ENCODE peak calls at places on chromosomes 4 and X, in eight cellular contexts. I is BJ, Z is heart left ventricle, Q is astrocyte, W is uterus, T is mammary epithelial cell, E is K562, X is brain microvascular endothelial cell. Y is an unnamed sample.

GRCh38 chrX:43655961-43656494 is at the start of gene MAOA:
- DNase-seq in Z (peak; percentile 81), W (peak; percentile 88), E (no peak), X (no peak), I (no peak), T (no peak), Q (no peak), Y (no peak)

GRCh38 chrX:48461830-48462229 is 8.2 kb downstream of the SLC38A5 start:
- DNase-seq in E (peak; percentile 1), W (no peak), Z (no peak), T (peak; percentile 82), Q (no peak), I (no peak), X (no peak), Y (no peak)

GRCh38 chr4:97691111-97691605 is 452.1 kb downstream of the STPG2 start:
- DNase-seq in Q (no peak), E (no peak), X (no peak), T (no peak), W (no peak), Z (no peak), I (no peak), Y (no peak)

GRCh38 chr4:184293552-184293951 is 75.9 kb upstream of the ENPP6 start:
- DNase-seq in Z (no peak), X (no peak), T (no peak), Q (no peak), E (no peak), W (no peak), I (no peak), Y (no peak)

GRCh38 chr4:88143504-88143903 is 14.9 kb downstream of the ABCG2 start:
- DNase-seq in Q (peak; percentile 86), T (peak; percentile 95), X (peak; percentile 68), E (no peak), W (no peak), I (no peak), Z (no peak), Y (no peak)

GRCh38 chr4:88573995-88574394 is 18.3 kb upstream of the HERC3 start:
- DNase-seq in E (no peak), X (peak; percentile 12), I (no peak), Q (peak; percentile 10), W (no peak), T (no peak), Z (no peak), Y (no peak)

GRCh38 chrX:55161581-55161980 is 58.6 kb upstream of the PAGE5 start:
- DNase-seq in Z (no peak), E (no peak), T (peak; percentile 22), Q (no peak), W (no peak), I (no peak), X (no peak), Y (no peak)

GRCh38 chrX:74461384-74461783 is 40.1 kb downstream of the SLC16A2 start:
- DNase-seq in Z (no peak), X (no peak), W (no peak), E (no peak), Q (no peak), T (no peak), I (no peak), Y (no peak)

GRCh38 chr4:42568610-42569207 is 88.2 kb downstream of the ATP8A1 start:
- DNase-seq in T (peak; percentile 34), E (peak; percentile 36), X (peak; percentile 69), Q (peak; percentile 30), I (peak; percentile 2), W (peak; percentile 61), Z (no peak), Y (peak; percentile 12)

GRCh38 chrX:4179031-4179430 is 465.6 kb upstream of the PRKX start:
- DNase-seq in X (no peak), W (no peak), Z (no peak), E (no peak), Q (no peak), T (no peak), I (no peak), Y (no peak)

GRCh38 chr4:126715067-126715466 is 917.7 kb upstream of the INTU start:
- DNase-seq in E (no peak), Q (no peak), T (no peak), I (no peak), X (no peak), W (no peak), Z (no peak), Y (no peak)

GRCh38 chr4:163527172-163527571 is 32.7 kb downstream of the TMA16 start:
- DNase-seq in X (no peak), W (no peak), E (no peak), Q (no peak), Z (no peak), T (no peak), I (no peak), Y (no peak)

DNA sequence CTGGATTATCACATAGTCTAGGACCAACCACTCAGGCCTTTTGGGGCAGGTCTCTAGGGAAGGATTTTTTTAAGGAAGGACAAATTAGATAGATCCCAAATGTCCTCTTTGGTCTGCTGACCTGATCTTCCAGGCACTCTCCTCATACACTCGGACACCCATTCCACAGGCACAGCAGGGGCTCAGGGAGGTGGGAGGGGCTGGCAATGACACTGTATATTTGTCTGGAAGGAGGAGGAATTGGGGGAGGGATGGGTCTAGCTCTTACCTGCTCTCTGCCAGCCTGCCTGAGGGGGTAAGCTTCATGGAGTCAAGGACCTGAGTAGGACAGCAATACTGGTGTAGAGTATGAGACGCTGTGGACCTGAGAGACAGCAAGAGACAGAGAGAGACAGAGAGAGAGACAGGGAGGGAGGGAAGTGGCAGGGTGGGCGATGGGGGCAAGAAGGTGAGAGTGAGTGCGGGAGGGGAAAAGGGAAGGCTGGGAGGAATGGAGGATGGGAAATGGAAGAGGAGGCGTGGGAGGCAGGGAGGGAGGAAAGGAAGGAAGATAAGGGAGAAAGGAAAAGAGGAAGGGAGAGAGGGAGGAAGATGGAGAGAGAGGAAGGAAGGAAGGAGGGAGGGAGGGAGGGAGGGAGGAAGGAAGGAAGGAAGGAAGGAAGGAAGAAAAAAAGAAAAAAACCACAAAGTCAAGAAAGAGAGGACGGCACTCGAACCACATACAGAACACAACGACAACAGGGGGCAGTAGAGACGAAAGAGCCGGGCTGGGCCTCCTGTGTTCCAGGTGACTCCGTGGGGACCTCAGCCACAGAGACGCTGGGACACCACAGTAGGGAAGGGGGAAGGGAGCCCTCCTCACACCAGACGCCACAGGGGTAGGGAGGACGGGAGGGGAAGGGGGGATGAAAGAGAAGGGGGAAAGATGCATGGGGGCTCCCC is 1.8 kb downstream of the IQSEC2 start:
- DNase-seq in X (no peak), W (no peak), Z (no peak), E (peak; percentile 57), I (no peak), T (no peak), Q (no peak), Y (no peak)
- H3K4me3 ChIP-seq in X (no peak overlapping the region), W (no peak overlapping the region), Z (peak overlapping the region; percentile 48), E (peak overlapping the region; percentile 52), I (peak overlapping the region; percentile 6), T (no peak overlapping the region), Q (no peak overlapping the region), Y (peak overlapping the region; percentile 55)

DNA sequence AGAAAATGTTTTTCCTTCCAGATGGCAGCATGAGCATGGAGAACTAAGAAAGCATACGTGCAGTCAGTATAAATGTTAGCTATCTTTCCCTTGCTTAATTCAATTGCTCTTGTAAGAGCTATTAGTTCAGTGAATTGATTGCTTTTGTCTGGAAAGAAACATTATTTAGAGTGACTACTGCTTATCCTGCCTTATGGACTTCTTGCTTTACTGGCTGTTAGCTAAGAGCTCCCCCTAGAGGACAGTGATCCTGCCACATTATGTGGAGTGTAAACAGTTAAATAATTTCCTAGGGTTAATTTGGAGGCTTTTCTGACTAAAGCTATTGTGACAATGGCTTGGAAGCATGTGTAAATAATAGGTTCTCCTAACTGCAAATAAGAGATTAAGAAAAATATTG is 1402.4 kb downstream of the FAM133A start:
- DNase-seq in Z (no peak), W (no peak), I (no peak), X (peak; percentile 1), T (peak; percentile 27), E (no peak), Q (no peak), Y (no peak)
- TF ChIP-seq CTCF in Z (peak; percentile 26), W (no peak), I (peak; percentile 58), X (peak; percentile 66), T (peak; percentile 80), E (peak; percentile 28), Q (peak; percentile 47), Y (peak; percentile 37)

DNA sequence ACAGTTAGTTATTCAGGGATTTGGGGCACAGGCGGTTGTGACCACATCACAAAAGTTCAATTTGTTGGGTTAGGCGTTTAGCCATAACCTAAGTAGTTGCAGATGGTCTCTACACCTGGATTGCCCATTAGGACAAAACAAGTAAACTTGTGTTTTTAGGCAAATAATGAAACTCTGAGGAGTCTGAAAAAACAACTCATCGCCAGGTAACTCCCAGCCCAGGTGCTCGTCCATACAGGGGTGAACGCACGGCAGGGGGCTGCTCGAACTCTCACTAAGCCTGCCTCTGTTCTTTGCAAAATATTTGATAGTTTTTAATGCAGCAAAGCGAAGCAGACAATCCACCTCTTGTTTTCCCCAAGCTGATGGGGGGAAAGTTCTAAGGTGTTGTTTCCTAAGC is 571 bp upstream of the RHOH start:
- DNase-seq in W (no peak), E (no peak), Q (no peak), I (no peak), X (no peak), Z (no peak), T (no peak), Y (no peak)
- H3K4me3 ChIP-seq in W (no peak overlapping the region), E (peak overlapping the region; percentile 50), Q (no peak overlapping the region), I (no peak overlapping the region), X (no peak overlapping the region), Z (no peak overlapping the region), T (no peak overlapping the region), Y (no peak overlapping the region)

GRCh38 chr4:1285790-1286553 is 3.7 kb upstream of the MAEA start:
- DNase-seq in W (no peak), Q (no peak), Z (no peak), T (no peak), X (no peak), I (no peak), E (peak; percentile 38), Y (no peak)
- TF ChIP-seq CTCF in W (no peak), Q (no peak), Z (no peak), T (peak; percentile 45), X (peak; percentile 19), I (peak; percentile 29), E (peak; percentile 51), Y (peak; percentile 19)

GRCh38 chr4:3369781-3370660 is 71.7 kb upstream of the HGFAC start:
- DNase-seq in X (peak; percentile 95), E (no peak), Z (no peak), I (peak; percentile 85), Q (peak; percentile 89), T (peak; percentile 53), W (peak; percentile 56), Y (peak; percentile 70)
- H3K4me3 ChIP-seq in X (peak overlapping the region; percentile 35), E (no peak overlapping the region), Z (peak overlapping the region; percentile 36), I (peak overlapping the region; percentile 26), Q (peak overlapping the region; percentile 70), T (no peak overlapping the region), W (no peak overlapping the region), Y (peak overlapping the region; percentile 49)

DNA sequence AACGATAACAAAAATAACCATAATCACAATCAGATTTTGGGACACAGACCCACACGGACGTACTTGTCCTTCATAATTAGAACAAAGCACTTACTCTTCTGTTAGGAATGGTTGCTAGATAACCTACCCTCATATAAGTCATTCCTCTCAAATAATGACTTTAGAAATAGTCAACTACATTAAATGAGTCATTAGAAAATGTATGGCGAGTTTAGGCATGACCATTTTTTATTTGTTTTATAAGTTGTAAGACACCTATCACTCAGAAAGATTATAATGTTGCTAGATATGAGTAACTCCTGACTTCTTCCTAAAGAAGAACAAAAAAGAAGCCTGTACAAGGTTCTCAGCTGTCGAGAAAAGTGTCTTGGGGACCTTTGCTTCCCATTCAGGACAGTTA is 1637.5 kb upstream of the PCDH7 start:
- DNase-seq in I (no peak), Z (no peak), W (no peak), X (no peak), T (no peak), Q (no peak), E (no peak), Y (no peak)
- TF ChIP-seq CTCF in I (no peak), Z (no peak), W (no peak), X (no peak), T (no peak), Q (no peak), E (no peak), Y (no peak)

GRCh38 chr4:186304216-186304615 is 38.2 kb downstream of the F11 start:
- DNase-seq in X (no peak), Z (no peak), E (no peak), W (no peak), Q (no peak), T (peak; percentile 5), I (no peak), Y (no peak)
- H3K4me3 ChIP-seq in X (no peak overlapping the region), Z (no peak overlapping the region), E (no peak overlapping the region), W (no peak overlapping the region), Q (no peak overlapping the region), T (no peak overlapping the region), I (no peak overlapping the region), Y (no peak overlapping the region)